ENCODE peak calls at places on chromosomes 11 and 22, in five cellular contexts. One of them, this sample, is unnamed.

GRCh38 chr11:9052316-9052715 is 39.1 kb downstream of the SCUBE2 start:
- DNase-seq in SK-N-SH: no peak
- DNase-seq in neural progenitor cell: no peak
- DNase-seq in A549: no peak
- DNase-seq in stomach: no peak
- DNase-seq in this sample: no peak

GRCh38 chr11:7278314-7278917 is 26.7 kb downstream of the SYT9 start:
- DNase-seq in SK-N-SH: peak; percentile 37
- DNase-seq in neural progenitor cell: peak; percentile 65
- DNase-seq in A549: peak; percentile 42
- DNase-seq in stomach: no peak
- DNase-seq in this sample: no peak

GRCh38 chr22:44680481-44680894 is 21.5 kb upstream of the PRR5 start:
- DNase-seq in SK-N-SH: peak; percentile 75
- DNase-seq in neural progenitor cell: no peak
- DNase-seq in A549: no peak
- DNase-seq in stomach: no peak
- DNase-seq in this sample: no peak

GRCh38 chr11:94473177-94473799 is 20.4 kb downstream of the MRE11 start:
- DNase-seq in SK-N-SH: no peak
- DNase-seq in neural progenitor cell: no peak
- DNase-seq in A549: no peak
- DNase-seq in stomach: no peak
- DNase-seq in this sample: no peak

GRCh38 chr22:35516723-35517122 is 23.9 kb upstream of the RASD2 start:
- DNase-seq in SK-N-SH: no peak
- DNase-seq in neural progenitor cell: no peak
- DNase-seq in A549: no peak
- DNase-seq in stomach: no peak
- DNase-seq in this sample: no peak

GRCh38 chr22:47484960-47485571 is 722.6 kb downstream of the TBC1D22A start:
- DNase-seq in SK-N-SH: no peak
- DNase-seq in neural progenitor cell: no peak
- DNase-seq in A549: no peak
- DNase-seq in stomach: no peak
- DNase-seq in this sample: no peak

GRCh38 chr22:27879923-27880322 is 39.1 kb downstream of the PITPNB start:
- DNase-seq in SK-N-SH: peak; percentile 55
- DNase-seq in neural progenitor cell: peak; percentile 69
- DNase-seq in A549: peak; percentile 45
- DNase-seq in stomach: no peak
- DNase-seq in this sample: no peak

GRCh38 chr11:94544832-94545640 is 1.3 kb downstream of the FUT4 start:
- DNase-seq in SK-N-SH: no peak
- DNase-seq in neural progenitor cell: peak; percentile 13
- DNase-seq in A549: no peak
- DNase-seq in stomach: peak; percentile 54
- DNase-seq in this sample: no peak

GRCh38 chr11:20080032-20080685 is 80.1 kb downstream of the DBX1 start:
- DNase-seq in SK-N-SH: no peak
- DNase-seq in neural progenitor cell: no peak
- DNase-seq in A549: no peak
- DNase-seq in stomach: no peak
- DNase-seq in this sample: no peak

GRCh38 chr11:46010100-46010499 is 87.6 kb downstream of the LARGE2 start:
- DNase-seq in SK-N-SH: no peak
- DNase-seq in neural progenitor cell: no peak
- DNase-seq in A549: no peak
- DNase-seq in stomach: no peak
- DNase-seq in this sample: no peak
- H3K27ac ChIP-seq in SK-N-SH: no peak overlapping the region
- H3K27ac ChIP-seq in neural progenitor cell: no peak overlapping the region
- H3K27ac ChIP-seq in A549: no peak overlapping the region
- H3K27ac ChIP-seq in stomach: no peak overlapping the region
- H3K27ac ChIP-seq in this sample: no peak overlapping the region

GRCh38 chr11:12778506-12778905 is 104.3 kb downstream of the TEAD1 start:
- DNase-seq in SK-N-SH: no peak
- DNase-seq in neural progenitor cell: no peak
- DNase-seq in A549: no peak
- DNase-seq in stomach: no peak
- DNase-seq in this sample: no peak
- H3K27ac ChIP-seq in SK-N-SH: peak overlapping the region; percentile 17
- H3K27ac ChIP-seq in neural progenitor cell: no peak overlapping the region
- H3K27ac ChIP-seq in A549: peak overlapping the region; percentile 14
- H3K27ac ChIP-seq in stomach: no peak overlapping the region
- H3K27ac ChIP-seq in this sample: no peak overlapping the region

GRCh38 chr22:40076702-40077645 is 82.2 kb downstream of the FAM83F start:
- DNase-seq in SK-N-SH: no peak
- DNase-seq in neural progenitor cell: no peak
- DNase-seq in A549: no peak
- DNase-seq in stomach: no peak
- DNase-seq in this sample: no peak
- H3K27ac ChIP-seq in SK-N-SH: no peak overlapping the region
- H3K27ac ChIP-seq in neural progenitor cell: no peak overlapping the region
- H3K27ac ChIP-seq in A549: no peak overlapping the region
- H3K27ac ChIP-seq in stomach: peak overlapping the region; percentile 4
- H3K27ac ChIP-seq in this sample: no peak overlapping the region

GRCh38 chr11:68942751-68943271 is 38.0 kb downstream of the MRGPRD start:
- DNase-seq in SK-N-SH: no peak
- DNase-seq in neural progenitor cell: no peak
- DNase-seq in A549: no peak
- DNase-seq in stomach: no peak
- DNase-seq in this sample: no peak
- H3K27ac ChIP-seq in SK-N-SH: no peak overlapping the region
- H3K27ac ChIP-seq in neural progenitor cell: no peak overlapping the region
- H3K27ac ChIP-seq in A549: no peak overlapping the region
- H3K27ac ChIP-seq in stomach: peak overlapping the region; percentile 91
- H3K27ac ChIP-seq in this sample: peak overlapping the region; percentile 58

GRCh38 chr11:36367806-36368680 is 72.0 kb downstream of the PRR5L start:
- DNase-seq in SK-N-SH: no peak
- DNase-seq in neural progenitor cell: no peak
- DNase-seq in A549: no peak
- DNase-seq in stomach: no peak
- DNase-seq in this sample: no peak
- H3K27ac ChIP-seq in SK-N-SH: no peak overlapping the region
- H3K27ac ChIP-seq in neural progenitor cell: no peak overlapping the region
- H3K27ac ChIP-seq in A549: no peak overlapping the region
- H3K27ac ChIP-seq in stomach: no peak overlapping the region
- H3K27ac ChIP-seq in this sample: no peak overlapping the region

GRCh38 chr22:33921576-33922181 is 1.4 kb upstream of the LARGE1 start:
- DNase-seq in SK-N-SH: peak; percentile 84
- DNase-seq in neural progenitor cell: peak; percentile 94
- DNase-seq in A549: peak; percentile 17
- DNase-seq in stomach: peak; percentile 64
- DNase-seq in this sample: no peak
- H3K27ac ChIP-seq in SK-N-SH: no peak overlapping the region
- H3K27ac ChIP-seq in neural progenitor cell: no peak overlapping the region
- H3K27ac ChIP-seq in A549: peak overlapping the region; percentile 89
- H3K27ac ChIP-seq in stomach: peak overlapping the region; percentile 91
- H3K27ac ChIP-seq in this sample: peak overlapping the region; percentile 70

GRCh38 chr11:134515081-134515960 is 103.3 kb upstream of the B3GAT1 start:
- DNase-seq in SK-N-SH: no peak
- DNase-seq in neural progenitor cell: no peak
- DNase-seq in A549: no peak
- DNase-seq in stomach: peak; percentile 16
- DNase-seq in this sample: no peak
- H3K27ac ChIP-seq in SK-N-SH: no peak overlapping the region
- H3K27ac ChIP-seq in neural progenitor cell: no peak overlapping the region
- H3K27ac ChIP-seq in A549: no peak overlapping the region
- H3K27ac ChIP-seq in stomach: no peak overlapping the region
- H3K27ac ChIP-seq in this sample: no peak overlapping the region

GRCh38 chr11:811446-812245 is 1.9 kb downstream of the RPLP2 start:
- DNase-seq in SK-N-SH: no peak
- DNase-seq in neural progenitor cell: no peak
- DNase-seq in A549: no peak
- DNase-seq in stomach: no peak
- DNase-seq in this sample: no peak
- H3K27ac ChIP-seq in SK-N-SH: no peak overlapping the region
- H3K27ac ChIP-seq in neural progenitor cell: no peak overlapping the region
- H3K27ac ChIP-seq in A549: peak overlapping the region; percentile 95
- H3K27ac ChIP-seq in stomach: peak overlapping the region; percentile 98
- H3K27ac ChIP-seq in this sample: no peak overlapping the region

This sample was measured in esophagus squamous epithelium.